ENCODE peak calls at places on chromosomes 4 and X, in five cellular contexts. One of them, this sample, is unnamed.

GRCh38 chr4:83677656-83678055 is 141.7 kb downstream of the GPAT3 start:
- DNase-seq in transverse colon: no peak
- DNase-seq in spleen: no peak
- DNase-seq in endothelial cell: no peak
- DNase-seq in natural killer cell: no peak
- DNase-seq in this sample: no peak

GRCh38 chr4:88138561-88138960 is 19.9 kb downstream of the ABCG2 start:
- DNase-seq in transverse colon: no peak
- DNase-seq in spleen: no peak
- DNase-seq in endothelial cell: no peak
- DNase-seq in natural killer cell: no peak
- DNase-seq in this sample: no peak

GRCh38 chr4:3107271-3108185 is 33.0 kb downstream of the HTT start:
- DNase-seq in transverse colon: no peak
- DNase-seq in spleen: no peak
- DNase-seq in endothelial cell: no peak
- DNase-seq in natural killer cell: no peak
- DNase-seq in this sample: no peak

GRCh38 chr4:156779774-156780173 is 191.8 kb downstream of the PDGFC start:
- DNase-seq in transverse colon: no peak
- DNase-seq in spleen: no peak
- DNase-seq in endothelial cell: no peak
- DNase-seq in natural killer cell: no peak
- DNase-seq in this sample: no peak

GRCh38 chr4:24642941-24643628 is 58.7 kb upstream of the DHX15 start:
- DNase-seq in transverse colon: no peak
- DNase-seq in spleen: no peak
- DNase-seq in endothelial cell: no peak
- DNase-seq in natural killer cell: no peak
- DNase-seq in this sample: no peak

GRCh38 chrX:83759872-83760271 is 101.1 kb upstream of the CYLC1 start:
- DNase-seq in transverse colon: no peak
- DNase-seq in spleen: no peak
- DNase-seq in endothelial cell: no peak
- DNase-seq in natural killer cell: no peak
- DNase-seq in this sample: no peak

GRCh38 chr4:3340703-3341088 is 47.9 kb downstream of the RGS12 start:
- DNase-seq in transverse colon: no peak
- DNase-seq in spleen: no peak
- DNase-seq in endothelial cell: no peak
- DNase-seq in natural killer cell: no peak
- DNase-seq in this sample: no peak

GRCh38 chr4:95949136-95949765 is 109.4 kb downstream of the PDHA2 start:
- DNase-seq in transverse colon: no peak
- DNase-seq in spleen: no peak
- DNase-seq in endothelial cell: no peak
- DNase-seq in natural killer cell: no peak
- DNase-seq in this sample: no peak

GRCh38 chr4:80438016-80438415 is 102.5 kb downstream of the CFAP299 start:
- DNase-seq in transverse colon: no peak
- DNase-seq in spleen: no peak
- DNase-seq in endothelial cell: no peak
- DNase-seq in natural killer cell: no peak
- DNase-seq in this sample: no peak

GRCh38 chr4:151604238-151604637 is 156.6 kb downstream of the GATB start:
- DNase-seq in transverse colon: no peak
- DNase-seq in spleen: no peak
- DNase-seq in endothelial cell: no peak
- DNase-seq in natural killer cell: no peak
- DNase-seq in this sample: no peak

GRCh38 chr4:46975841-46976551 is 17.4 kb downstream of the GABRA4 start:
- DNase-seq in transverse colon: no peak
- DNase-seq in spleen: no peak
- DNase-seq in endothelial cell: no peak
- DNase-seq in natural killer cell: no peak
- DNase-seq in this sample: no peak

GRCh38 chrX:102067966-102068723 is 57.3 kb upstream of the TCEAL2 start:
- DNase-seq in transverse colon: no peak
- DNase-seq in spleen: no peak
- DNase-seq in endothelial cell: peak
- DNase-seq in natural killer cell: no peak
- DNase-seq in this sample: no peak

GRCh38 chrX:131675596-131676194 is 131.8 kb downstream of the OR13H1 start:
- DNase-seq in transverse colon: no peak
- DNase-seq in spleen: no peak
- DNase-seq in endothelial cell: no peak
- DNase-seq in natural killer cell: no peak
- DNase-seq in this sample: no peak

DNA sequence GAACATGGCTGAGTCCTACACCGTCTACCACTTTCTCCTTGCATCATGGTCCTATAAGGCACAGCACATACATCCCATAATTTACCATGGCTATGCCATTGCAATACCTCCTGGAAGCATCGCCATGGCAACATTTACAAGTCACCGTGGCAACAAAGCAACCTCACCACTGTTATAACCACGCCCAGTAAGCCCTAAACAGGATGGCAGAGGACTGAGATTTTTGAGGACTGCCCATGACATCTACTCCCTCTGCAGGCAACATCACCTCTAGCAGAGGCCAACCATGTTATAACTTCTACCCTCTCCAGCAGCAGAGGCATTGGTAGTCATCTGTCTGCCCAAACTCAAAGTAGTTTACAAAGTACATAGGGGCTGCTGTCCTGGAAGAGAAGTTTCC is 29.7 kb downstream of the BCOR start:
- DNase-seq in transverse colon: no peak
- DNase-seq in spleen: no peak
- DNase-seq in endothelial cell: no peak
- DNase-seq in natural killer cell: no peak
- DNase-seq in this sample: no peak
- TF ChIP-seq CTCF in transverse colon: no peak
- TF ChIP-seq CTCF in spleen: no peak
- TF ChIP-seq CTCF in endothelial cell: no peak
- TF ChIP-seq CTCF in natural killer cell: no peak
- TF ChIP-seq CTCF in this sample: no peak

GRCh38 chr4:98728433-98728832 is 70.0 kb upstream of the TSPAN5 start:
- DNase-seq in transverse colon: no peak
- DNase-seq in spleen: no peak
- DNase-seq in endothelial cell: peak
- DNase-seq in natural killer cell: no peak
- DNase-seq in this sample: no peak
- TF ChIP-seq CTCF in transverse colon: no peak
- TF ChIP-seq CTCF in spleen: no peak
- TF ChIP-seq CTCF in endothelial cell: no peak
- TF ChIP-seq CTCF in natural killer cell: no peak
- TF ChIP-seq CTCF in this sample: no peak

GRCh38 chr4:44740201-44740600 is 13.8 kb upstream of the GNPDA2 start:
- DNase-seq in transverse colon: no peak
- DNase-seq in spleen: no peak
- DNase-seq in endothelial cell: no peak
- DNase-seq in natural killer cell: no peak
- DNase-seq in this sample: no peak

GRCh38 chr4:44736900-44737299 is 10.5 kb upstream of the GNPDA2 start:
- DNase-seq in transverse colon: no peak
- DNase-seq in spleen: no peak
- DNase-seq in endothelial cell: no peak
- DNase-seq in natural killer cell: no peak
- DNase-seq in this sample: no peak

GRCh38 chr4:44738615-44739014 is 12.3 kb upstream of the GNPDA2 start:
- DNase-seq in transverse colon: no peak
- DNase-seq in spleen: no peak
- DNase-seq in endothelial cell: no peak
- DNase-seq in natural killer cell: no peak
- DNase-seq in this sample: no peak
- TF ChIP-seq CTCF in transverse colon: no peak
- TF ChIP-seq CTCF in spleen: no peak
- TF ChIP-seq CTCF in endothelial cell: no peak
- TF ChIP-seq CTCF in natural killer cell: no peak
- TF ChIP-seq CTCF in this sample: no peak

GRCh38 chr4:8891646-8892555 is 20.3 kb upstream of the HMX1 start:
- DNase-seq in transverse colon: no peak
- DNase-seq in spleen: no peak
- DNase-seq in endothelial cell: no peak
- DNase-seq in natural killer cell: no peak
- DNase-seq in this sample: no peak

GRCh38 chr4:8888856-8889255 is 17.2 kb upstream of the HMX1 start:
- DNase-seq in transverse colon: no peak
- DNase-seq in spleen: no peak
- DNase-seq in endothelial cell: no peak
- DNase-seq in natural killer cell: no peak
- DNase-seq in this sample: no peak

GRCh38 chr4:8882239-8882638 is 10.6 kb upstream of the HMX1 start:
- DNase-seq in transverse colon: no peak
- DNase-seq in spleen: no peak
- DNase-seq in endothelial cell: no peak
- DNase-seq in natural killer cell: no peak
- DNase-seq in this sample: no peak

GRCh38 chr4:8891255-8891645 is 19.6 kb upstream of the HMX1 start:
- DNase-seq in transverse colon: no peak
- DNase-seq in spleen: no peak
- DNase-seq in endothelial cell: no peak
- DNase-seq in natural killer cell: no peak
- DNase-seq in this sample: no peak

GRCh38 chr4:8886625-8887406 is 15.2 kb upstream of the HMX1 start:
- DNase-seq in transverse colon: no peak
- DNase-seq in spleen: no peak
- DNase-seq in endothelial cell: no peak
- DNase-seq in natural killer cell: no peak
- DNase-seq in this sample: no peak
- TF ChIP-seq CTCF in transverse colon: no peak
- TF ChIP-seq CTCF in spleen: peak
- TF ChIP-seq CTCF in endothelial cell: peak
- TF ChIP-seq CTCF in natural killer cell: no peak
- TF ChIP-seq CTCF in this sample: no peak